ENCODE peak calls at places on chromosomes 1 and 21, in four cellular contexts. Y is fibroblast of the aortic adventitia, Z is upper lobe of right lung, S is brain microvascular endothelial cell. M is an unnamed sample.

GRCh38 chr1:13766906-13767564 is 67.0 kb downstream of the PRDM2 start:
- DNase-seq in S (no peak), Y (peak; percentile 77), Z (no peak), M (peak; percentile 48)

GRCh38 chr1:110559157-110559556 is 40.2 kb upstream of the KCNA10 start:
- DNase-seq in Y (no peak), S (no peak), Z (no peak), M (no peak)

GRCh38 chr1:199784127-199784526 is 243.4 kb upstream of the NR5A2 start:
- DNase-seq in Z (no peak), S (no peak), Y (peak; percentile 23), M (no peak)

GRCh38 chr1:46364612-46365011 is 24.0 kb downstream of the NSUN4 start:
- DNase-seq in S (no peak), Z (no peak), Y (peak; percentile 12), M (no peak)

GRCh38 chr1:37434292-37434907 is 40.0 kb upstream of the ZC3H12A start:
- DNase-seq in Y (peak; percentile 43), Z (peak; percentile 84), S (peak; percentile 38), M (peak; percentile 55)

GRCh38 chr1:55893155-55893554 is 678.0 kb upstream of the USP24 start:
- DNase-seq in Y (peak; percentile 62), Z (no peak), S (peak; percentile 53), M (peak; percentile 86)

GRCh38 chr1:53237638-53238037 is 680 bp downstream of the MAGOH start:
- DNase-seq in Z (no peak), Y (no peak), S (no peak), M (no peak)

GRCh38 chr1:32893198-32894018 is 7.1 kb downstream of the HPCA start:
- DNase-seq in Z (peak; percentile 72), S (no peak), Y (no peak), M (peak; percentile 18)

GRCh38 chr1:183956559-183957188 is 80.9 kb downstream of the COLGALT2 start:
- DNase-seq in S (peak; percentile 73), Z (no peak), Y (peak; percentile 70), M (peak; percentile 91)

GRCh38 chr21:34625194-34625593 is 10.3 kb upstream of the RCAN1 start:
- DNase-seq in Y (no peak), S (no peak), Z (no peak), M (no peak)

GRCh38 chr1:42381424-42381673 is 757 bp downstream of the RIMKLA start:
- DNase-seq in S (no peak), Y (no peak), Z (no peak), M (no peak)

GRCh38 chr1:216815239-216815955 is 92.2 kb upstream of the ESRRG start:
- DNase-seq in Z (no peak), S (no peak), Y (no peak), M (peak; percentile 65)

DNA sequence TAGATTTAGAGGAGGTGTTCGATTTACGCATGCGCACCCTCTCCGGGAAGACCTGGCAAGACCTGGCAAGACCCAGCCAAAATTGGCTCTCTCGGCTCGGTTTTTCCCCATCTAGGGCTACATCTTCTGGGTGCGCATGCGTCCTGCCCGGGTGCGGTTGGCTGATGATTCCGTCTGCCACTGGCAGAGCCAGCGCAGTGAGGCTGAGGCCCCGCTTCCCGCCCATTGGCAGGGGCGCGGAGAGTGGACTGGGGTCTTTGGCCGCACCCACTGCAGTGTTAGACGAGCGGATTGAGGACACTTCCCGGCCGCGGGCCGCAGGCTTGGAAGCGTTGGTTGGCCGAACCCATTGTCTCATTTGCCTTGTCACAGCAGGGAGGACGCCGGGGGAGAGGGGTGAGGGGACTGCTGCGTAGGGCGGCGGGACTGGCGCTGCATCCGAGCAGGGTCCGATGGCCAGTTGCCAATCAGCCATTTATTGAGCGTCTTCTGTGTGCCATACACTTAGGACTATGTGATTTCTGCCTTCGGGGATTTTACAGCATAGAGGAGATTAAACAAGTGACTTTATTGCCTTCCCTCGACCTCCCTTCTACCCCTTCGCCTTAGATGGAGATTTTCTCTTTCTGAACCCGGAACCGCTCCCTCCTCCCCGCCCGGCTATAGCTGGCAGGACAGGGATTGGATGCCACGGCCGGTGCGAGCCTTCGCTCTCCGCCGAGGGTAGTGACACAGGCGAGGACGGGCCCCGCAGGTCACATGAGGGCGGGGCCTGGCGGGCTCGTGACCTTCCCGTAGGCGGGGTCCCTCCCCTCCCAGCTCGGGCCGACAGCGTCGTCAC is 43.7 kb downstream of the MEF2D start:
- DNase-seq in S (peak; percentile 93), Z (peak; percentile 99), Y (peak; percentile 99), M (peak; percentile 98)
- TF ChIP-seq CTCF in S (no peak), Z (no peak), Y (no peak), M (no peak)

DNA sequence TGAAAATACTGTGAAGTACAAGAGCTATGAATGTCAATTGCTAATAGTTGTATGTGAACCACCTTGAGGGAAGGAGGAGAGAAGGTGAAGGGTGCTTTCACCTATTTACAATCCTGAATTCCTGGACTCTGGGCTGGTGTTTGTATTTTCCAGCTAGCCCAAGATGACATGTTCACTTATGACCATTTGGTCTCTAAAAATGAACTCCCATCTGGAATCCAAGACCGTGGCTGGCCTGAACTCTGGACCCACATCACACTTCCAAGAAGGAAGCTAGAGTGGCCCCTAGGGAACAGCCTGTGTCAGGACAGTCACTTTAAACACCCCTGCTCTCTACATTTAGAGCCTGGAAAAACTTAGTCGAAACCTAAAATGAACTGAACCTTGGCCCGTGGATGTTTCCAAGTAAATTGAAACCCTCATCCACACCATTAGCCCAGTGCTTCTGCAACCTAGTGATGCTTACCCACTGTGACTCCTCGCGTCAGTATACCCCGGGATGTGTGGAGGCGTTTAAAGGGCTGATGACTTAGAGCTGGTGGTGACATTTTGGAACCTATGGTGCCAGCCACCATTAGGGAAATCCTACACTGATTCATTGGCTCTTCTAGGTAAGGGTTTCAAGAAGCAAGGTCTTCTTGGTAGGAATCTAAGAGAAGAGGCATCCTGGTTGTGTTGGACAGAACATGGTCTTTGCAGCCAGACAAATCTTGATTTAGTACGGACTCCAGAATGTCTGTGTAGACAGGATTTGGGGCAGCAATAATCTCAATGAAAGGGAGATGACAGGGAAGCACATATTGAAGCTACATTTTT is 171.5 kb upstream of the IRF2BP2 start:
- DNase-seq in Y (no peak), S (no peak), Z (no peak), M (no peak)
- H3K4me3 ChIP-seq in Y (no peak overlapping the region), S (no peak overlapping the region), Z (no peak overlapping the region), M (no peak overlapping the region)

GRCh38 chr1:147225193-147225730 is at the start of gene FMO5:
- DNase-seq in S (peak; percentile 53), Y (peak; percentile 64), Z (peak; percentile 91), M (peak; percentile 79)
- TF ChIP-seq CTCF in S (peak; percentile 52), Y (peak; percentile 50), Z (peak; percentile 32), M (peak; percentile 37)

GRCh38 chr1:182604128-182604834 is at the start of gene RGS16:
- DNase-seq in Y (peak; percentile 76), Z (peak; percentile 98), S (peak; percentile 69), M (peak; percentile 77)

GRCh38 chr1:182601926-182602325 is 2.3 kb downstream of the RGS16 start:
- DNase-seq in Y (no peak), Z (no peak), S (no peak), M (no peak)

GRCh38 chr1:182603646-182604127 is 502 bp downstream of the RGS16 start:
- DNase-seq in Y (no peak), S (no peak), Z (no peak), M (no peak)

GRCh38 chr1:182602945-182603645 is 1.1 kb downstream of the RGS16 start:
- DNase-seq in Z (peak; percentile 70), S (no peak), Y (peak; percentile 55), M (no peak)

DNA sequence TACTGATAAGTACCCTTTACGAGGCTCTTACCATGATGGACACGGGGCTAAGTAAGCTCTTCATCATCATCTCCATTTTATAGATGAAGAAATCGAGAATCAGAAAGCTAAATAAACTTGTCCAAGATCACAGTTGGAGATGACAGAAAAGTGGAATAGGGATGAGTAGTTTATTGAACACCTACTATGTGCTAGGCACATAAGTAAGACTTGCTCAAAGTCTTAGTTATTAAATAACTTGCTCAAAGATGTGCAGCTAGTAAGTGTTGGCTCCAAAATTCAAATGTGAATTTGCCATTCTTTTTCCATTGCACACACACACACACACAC is 611 bp upstream of the RGS16 start:
- DNase-seq in S (no peak), Z (no peak), Y (no peak), M (no peak)
- H3K4me3 ChIP-seq in S (no peak overlapping the region), Z (peak overlapping the region; percentile 66), Y (no peak overlapping the region), M (no peak overlapping the region)

M was measured in choroid plexus epithelial cell.